ENCODE peak calls at places on chromosomes 12 and 14, in ten cellular contexts. E is sigmoid colon, W is A549, A is IMR-90, Z is body of pancreas, L is Peyer's patch, I is NB4, R is heart left ventricle, C is tibial nerve, X is H54. N is an unnamed sample.

GRCh38 chr12:124700810-124701594 is 133.6 kb upstream of the NCOR2 start:
- DNase-seq in R (no peak), A (peak), I (no peak), W (no peak), E (no peak), L (no peak), C (no peak), Z (peak), X (no peak), N (no peak)

GRCh38 chr12:132359971-132360370 is 30.6 kb upstream of the GALNT9 start:
- DNase-seq in C (no peak), W (no peak), R (no peak), X (no peak), Z (no peak), E (no peak), L (no peak), I (peak), A (no peak), N (peak)

GRCh38 chr12:52407918-52408317 is 1.8 kb upstream of the KRT82 start:
- DNase-seq in W (no peak), A (no peak), C (no peak), I (no peak), Z (no peak), E (no peak), R (no peak), X (no peak), L (no peak), N (no peak)

GRCh38 chr14:54815016-54815415 is 87.6 kb downstream of the GCH1 start:
- DNase-seq in X (no peak), I (no peak), C (no peak), A (peak), R (no peak), L (no peak), W (no peak), E (no peak), Z (peak), N (no peak)

GRCh38 chr14:61281911-61282310 is 773 bp upstream of the TMEM30B start:
- DNase-seq in W (no peak), E (no peak), X (no peak), C (no peak), Z (no peak), I (no peak), R (peak), L (no peak), A (no peak), N (no peak)

GRCh38 chr12:15527201-15527782 is 205.0 kb downstream of the PTPRO start:
- DNase-seq in E (no peak), C (no peak), Z (no peak), R (peak), W (no peak), L (no peak), A (peak), X (no peak), I (peak), N (no peak)

GRCh38 chr14:69712637-69713088 is 54.3 kb upstream of the SRSF5 start:
- DNase-seq in A (no peak), C (no peak), R (peak), I (peak), L (peak), W (no peak), X (no peak), E (peak), Z (no peak), N (no peak)

GRCh38 chr12:91778938-91779400 is 366.7 kb downstream of the BTG1 start:
- DNase-seq in L (peak), A (peak), Z (no peak), C (no peak), X (peak), E (peak), R (no peak), W (peak), I (peak), N (no peak)

GRCh38 chr12:21773263-21773741 is 1.2 kb downstream of the KCNJ8 start:
- DNase-seq in Z (peak), E (peak), I (peak), W (no peak), R (peak), L (peak), A (peak), X (no peak), C (no peak), N (peak)

GRCh38 chr12:28689398-28690175 is 459.5 kb upstream of the FAR2 start:
- DNase-seq in L (no peak), E (no peak), R (no peak), I (no peak), C (no peak), A (no peak), Z (no peak), X (no peak), W (no peak), N (no peak)

GRCh38 chr12:109890620-109891019 is 9.5 kb upstream of the TCHP start:
- DNase-seq in E (no peak), R (no peak), L (no peak), X (no peak), C (no peak), A (no peak), Z (no peak), W (no peak), I (no peak), N (no peak)

GRCh38 chr12:104544836-104545235 is 88.1 kb downstream of the CHST11 start:
- DNase-seq in C (no peak), X (no peak), A (no peak), R (no peak), W (no peak), I (no peak), Z (no peak), L (no peak), E (no peak), N (no peak)

GRCh38 chr14:60353410-60353809 is 104.4 kb downstream of the PPM1A start:
- DNase-seq in X (no peak), A (no peak), W (no peak), C (no peak), I (no peak), R (no peak), E (no peak), L (no peak), Z (no peak), N (no peak)

DNA sequence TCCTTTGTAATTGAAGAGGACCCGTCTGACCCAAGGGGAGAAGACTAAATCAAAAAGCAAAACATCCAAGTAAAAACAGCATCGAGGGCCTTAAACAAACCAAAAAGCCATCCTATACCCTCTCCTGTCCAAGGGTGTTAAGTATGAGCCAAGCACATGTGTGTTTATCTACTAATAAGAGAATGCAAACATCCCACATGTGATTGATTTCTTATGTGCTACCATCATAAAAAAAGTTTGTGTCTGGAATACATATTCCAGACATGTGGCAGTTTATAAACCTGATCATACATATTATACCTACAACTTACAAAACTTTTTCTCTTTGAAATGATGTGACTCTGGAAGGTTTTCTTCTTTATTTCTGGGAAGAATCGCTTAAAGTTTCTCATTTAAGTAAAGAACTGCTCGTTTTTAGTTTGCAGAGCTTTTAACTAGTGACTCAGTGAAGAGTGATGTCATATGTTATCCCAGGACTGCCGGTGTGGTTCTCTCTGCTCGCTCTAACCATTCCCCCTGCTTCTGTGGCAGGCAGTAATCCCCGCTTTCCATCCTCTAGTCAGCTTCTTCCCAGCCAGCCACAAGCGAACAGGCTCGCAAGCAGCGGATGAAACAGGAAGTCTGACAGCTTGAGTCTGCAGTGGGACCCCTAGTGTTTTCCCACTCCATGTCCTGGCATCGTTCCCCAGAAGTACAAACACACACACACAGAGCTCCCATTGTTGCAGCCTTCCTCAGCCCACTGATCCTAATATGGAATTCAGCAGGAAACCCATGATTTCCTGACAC is 431 bp upstream of the RHOJ start:
- DNase-seq in W (no peak), E (peak), I (peak), A (peak), Z (peak), X (peak), L (peak), C (peak), R (peak), N (peak)
- TF ChIP-seq POLR2A in W (no peak), E (peak), I (no peak), A (peak), Z (peak), X (no peak), L (no peak), C (peak), R (peak), N (no peak)

DNA sequence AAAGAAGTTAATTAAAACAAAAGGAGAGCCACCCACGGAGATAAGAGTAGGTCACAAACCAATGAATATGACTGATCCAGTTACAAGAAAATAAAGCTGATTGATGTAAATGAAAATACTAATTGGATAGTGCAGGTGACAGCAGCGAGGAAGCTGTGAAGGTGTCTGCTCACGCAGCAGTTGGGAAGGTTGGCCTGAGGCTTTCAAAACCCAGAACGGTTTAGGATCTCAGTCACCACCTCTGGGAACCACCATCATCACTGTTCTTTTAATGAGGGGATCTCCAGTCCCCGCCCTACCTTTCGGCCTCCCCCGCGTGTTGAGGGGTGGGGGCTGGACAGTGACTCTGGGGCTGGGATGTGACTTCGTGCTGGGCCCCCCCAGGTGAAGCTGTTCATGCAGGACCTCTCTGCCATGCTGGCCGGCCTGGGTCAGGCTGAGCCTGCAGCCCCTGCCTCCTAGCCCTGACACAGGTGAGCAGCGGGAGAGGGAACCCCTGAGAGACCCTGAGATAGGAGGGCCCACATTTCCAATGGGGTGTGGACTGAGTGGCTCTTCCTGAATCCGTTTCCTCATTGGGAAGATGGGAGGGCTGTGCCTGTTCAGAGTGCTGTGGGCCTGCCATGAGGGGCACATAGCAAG is 7.8 kb downstream of the CFAP73 start:
- DNase-seq in L (no peak), R (no peak), I (no peak), C (no peak), X (no peak), A (no peak), E (no peak), Z (no peak), W (no peak), N (no peak)
- TF ChIP-seq POLR2A in L (no peak), R (no peak), I (no peak), C (no peak), X (no peak), A (no peak), E (no peak), Z (no peak), W (no peak), N (no peak)

DNA sequence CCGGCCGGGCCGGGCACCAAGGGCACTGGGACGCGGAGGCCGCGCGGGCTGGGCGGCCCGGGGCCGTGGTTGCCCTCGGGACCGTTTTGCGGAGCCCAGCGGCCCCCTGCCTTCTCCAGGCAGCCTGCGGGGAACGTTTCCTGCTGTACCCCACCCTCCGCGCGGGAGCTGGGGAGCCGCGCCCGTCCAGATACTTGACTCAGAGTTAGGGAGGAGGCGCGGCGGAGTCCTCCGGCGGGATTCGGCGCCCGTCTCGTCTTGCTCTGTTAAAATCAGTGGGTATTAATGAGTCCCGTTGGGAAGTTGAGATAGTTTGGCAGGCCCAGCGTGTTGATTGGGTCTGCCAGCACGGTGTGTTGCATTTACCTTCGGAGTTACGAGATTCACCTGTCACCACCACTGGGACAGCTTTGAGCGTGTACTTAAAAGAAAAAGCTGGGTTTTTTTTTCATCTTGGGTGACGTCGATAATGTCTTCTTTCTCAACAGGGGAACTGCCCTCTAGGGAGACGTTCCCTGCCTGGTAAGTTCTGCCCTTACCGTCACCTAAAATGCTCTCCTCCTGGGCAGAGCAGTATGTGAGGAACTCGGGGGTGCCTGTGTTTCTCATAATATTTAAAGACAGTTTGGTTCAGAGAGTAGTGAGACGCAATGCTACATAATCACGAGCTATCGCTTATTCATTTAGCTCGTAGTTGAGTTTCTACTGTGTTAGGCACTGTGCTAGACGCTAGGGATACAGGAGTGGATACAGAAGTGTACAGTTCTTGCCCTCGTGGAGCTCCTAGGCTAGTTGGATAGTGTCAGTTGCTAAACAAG is 596 bp downstream of the DLST start:
- DNase-seq in I (peak), C (no peak), Z (peak), X (peak), R (peak), A (peak), L (peak), E (peak), W (peak), N (peak)
- TF ChIP-seq POLR2A in I (no peak), C (no peak), Z (no peak), X (no peak), R (no peak), A (no peak), L (no peak), E (no peak), W (no peak), N (no peak)

GRCh38 chr12:9390761-9391160 is 182.6 kb upstream of the PZP start:
- DNase-seq in C (no peak), A (no peak), E (no peak), L (no peak), Z (no peak), R (no peak), X (no peak), W (no peak), I (no peak), N (no peak)

GRCh38 chr12:9389796-9390195 is 181.6 kb upstream of the PZP start:
- DNase-seq in X (no peak), A (no peak), R (no peak), Z (no peak), I (no peak), W (no peak), E (no peak), L (no peak), C (no peak), N (no peak)

GRCh38 chr12:9387450-9387849 is 179.3 kb upstream of the PZP start:
- DNase-seq in W (no peak), E (no peak), Z (no peak), X (no peak), R (no peak), C (no peak), L (no peak), A (no peak), I (no peak), N (no peak)

GRCh38 chr12:9391751-9392240 is 183.6 kb upstream of the PZP start:
- DNase-seq in R (no peak), E (no peak), I (no peak), X (no peak), L (no peak), C (no peak), W (no peak), Z (no peak), A (no peak), N (no peak)

DNA sequence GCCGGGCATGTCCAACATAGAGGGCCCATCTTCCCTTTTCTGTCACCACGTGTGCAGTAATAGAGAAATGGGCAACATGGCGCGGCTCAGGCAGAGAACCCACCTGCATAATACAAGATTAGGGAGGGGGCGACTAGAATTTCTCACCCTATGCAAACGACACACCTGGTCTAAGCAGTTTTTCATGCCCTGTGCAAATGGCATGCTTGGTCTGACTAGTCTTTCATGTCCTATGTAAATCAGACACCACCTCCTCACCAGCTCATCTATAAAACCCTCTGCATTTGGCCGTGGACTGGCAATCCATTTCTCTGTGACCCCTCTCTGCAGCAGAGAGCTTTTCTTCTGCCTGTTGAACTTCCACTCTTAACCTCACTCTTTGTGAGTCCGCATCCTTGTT is 180.2 kb upstream of the PZP start:
- DNase-seq in I (no peak), C (no peak), W (no peak), L (no peak), X (no peak), E (no peak), R (no peak), A (no peak), Z (no peak), N (no peak)
- TF ChIP-seq POLR2A in I (no peak), C (no peak), W (no peak), L (no peak), X (no peak), E (no peak), R (no peak), A (no peak), Z (no peak), N (no peak)

GRCh38 chr14:34059925-34060746 is 109.3 kb upstream of the EGLN3 start:
- DNase-seq in A (peak), X (peak), R (peak), C (peak), W (peak), E (peak), Z (peak), L (peak), I (peak), N (peak)
- TF ChIP-seq POLR2A in A (no peak), X (no peak), R (peak), C (no peak), W (peak), E (peak), Z (peak), L (peak), I (no peak), N (peak)

GRCh38 chr14:49769581-49770211 is 1.7 kb downstream of the KLHDC2 start:
- DNase-seq in E (no peak), R (no peak), W (no peak), Z (no peak), X (no peak), C (no peak), L (no peak), A (no peak), I (no peak), N (no peak)

GRCh38 chr14:49766839-49767238 is 1.1 kb upstream of the KLHDC2 start:
- DNase-seq in C (no peak), L (no peak), Z (peak), I (peak), A (no peak), X (no peak), R (no peak), W (no peak), E (no peak), N (no peak)

GRCh38 chr14:49767473-49768300 is at the start of gene KLHDC2:
- DNase-seq in R (peak), C (peak), W (peak), Z (peak), L (peak), A (peak), X (peak), E (peak), I (peak), N (peak)

GRCh38 chr14:49769171-49769570 is 1.2 kb downstream of the KLHDC2 start:
- DNase-seq in Z (no peak), W (no peak), X (no peak), A (peak), R (no peak), L (no peak), I (no peak), E (no peak), C (no peak), N (no peak)

GRCh38 chr14:49768301-49769121 is 558 bp downstream of the KLHDC2 start:
- DNase-seq in W (peak), E (peak), X (peak), C (no peak), L (peak), I (peak), A (peak), R (peak), Z (peak), N (peak)
- TF ChIP-seq POLR2A in W (peak), E (peak), X (no peak), C (no peak), L (peak), I (no peak), A (no peak), R (no peak), Z (peak), N (peak)

GRCh38 chr14:37583358-37584210 is 11.5 kb downstream of the FOXA1 start:
- DNase-seq in R (no peak), L (peak), E (no peak), I (no peak), X (no peak), Z (no peak), A (no peak), W (no peak), C (no peak), N (peak)

GRCh38 chr14:37586783-37587428 is 8.1 kb downstream of the FOXA1 start:
- DNase-seq in C (no peak), I (no peak), A (no peak), Z (no peak), X (no peak), W (no peak), L (no peak), R (no peak), E (no peak), N (no peak)

GRCh38 chr14:37585101-37585479 is 10.0 kb downstream of the FOXA1 start:
- DNase-seq in A (no peak), Z (no peak), R (no peak), L (no peak), W (no peak), E (no peak), X (no peak), I (no peak), C (no peak), N (no peak)

GRCh38 chr14:37585971-37586759 is 8.9 kb downstream of the FOXA1 start:
- DNase-seq in C (no peak), R (no peak), W (no peak), I (no peak), E (no peak), X (no peak), Z (no peak), L (no peak), A (no peak), N (no peak)

GRCh38 chr14:37584211-37585100 is 10.6 kb downstream of the FOXA1 start:
- DNase-seq in A (no peak), E (no peak), R (no peak), Z (peak), X (no peak), C (no peak), I (no peak), L (no peak), W (no peak), N (peak)
- TF ChIP-seq POLR2A in A (no peak), E (no peak), R (no peak), Z (no peak), X (no peak), C (no peak), I (no peak), L (no peak), W (no peak), N (no peak)